ENCODE peak calls at places on chromosomes 7 and 10, in ten cellular contexts. One of them, this sample, is unnamed.

GRCh38 chr7:71780282-71780681 is 631.9 kb downstream of the CALN1 start:
- DNase-seq in sigmoid colon: no peak
- DNase-seq in heart left ventricle: no peak
- DNase-seq in tibial nerve: no peak
- DNase-seq in right lobe of liver: no peak
- DNase-seq in stomach: no peak
- DNase-seq in body of pancreas: no peak
- DNase-seq in transverse colon: no peak
- DNase-seq in uterus: no peak
- DNase-seq in ovary: no peak
- DNase-seq in this sample: no peak

GRCh38 chr7:99679032-99679399 is 780 bp downstream of the CYP3A5 start:
- DNase-seq in ovary: no peak
- DNase-seq in uterus: no peak
- DNase-seq in stomach: peak; percentile 32
- DNase-seq in body of pancreas: peak; percentile 48
- DNase-seq in transverse colon: peak; percentile 65
- DNase-seq in heart left ventricle: no peak
- DNase-seq in tibial nerve: no peak
- DNase-seq in right lobe of liver: no peak
- DNase-seq in sigmoid colon: no peak
- DNase-seq in this sample: peak; percentile 75

GRCh38 chr7:92831716-92832622 is 4.4 kb downstream of the CDK6 start:
- DNase-seq in ovary: no peak
- DNase-seq in transverse colon: peak; percentile 21
- DNase-seq in tibial nerve: no peak
- DNase-seq in uterus: no peak
- DNase-seq in heart left ventricle: no peak
- DNase-seq in sigmoid colon: no peak
- DNase-seq in stomach: no peak
- DNase-seq in right lobe of liver: no peak
- DNase-seq in body of pancreas: no peak
- DNase-seq in this sample: no peak

GRCh38 chr10:95265572-95265971 is 25.2 kb downstream of the PDLIM1 start:
- DNase-seq in stomach: no peak
- DNase-seq in heart left ventricle: no peak
- DNase-seq in right lobe of liver: no peak
- DNase-seq in transverse colon: no peak
- DNase-seq in sigmoid colon: no peak
- DNase-seq in ovary: no peak
- DNase-seq in tibial nerve: no peak
- DNase-seq in body of pancreas: no peak
- DNase-seq in uterus: no peak
- DNase-seq in this sample: no peak

GRCh38 chr10:28326516-28327493 is 23.9 kb upstream of the MPP7 start:
- DNase-seq in ovary: peak; percentile 36
- DNase-seq in heart left ventricle: peak; percentile 59
- DNase-seq in sigmoid colon: peak; percentile 88
- DNase-seq in stomach: peak; percentile 70
- DNase-seq in right lobe of liver: no peak
- DNase-seq in tibial nerve: peak; percentile 9
- DNase-seq in transverse colon: peak; percentile 14
- DNase-seq in body of pancreas: peak; percentile 79
- DNase-seq in uterus: peak; percentile 68
- DNase-seq in this sample: no peak

GRCh38 chr7:90657481-90657880 is 61.4 kb downstream of the CDK14 start:
- DNase-seq in body of pancreas: no peak
- DNase-seq in stomach: no peak
- DNase-seq in tibial nerve: no peak
- DNase-seq in heart left ventricle: no peak
- DNase-seq in right lobe of liver: no peak
- DNase-seq in ovary: no peak
- DNase-seq in uterus: no peak
- DNase-seq in sigmoid colon: no peak
- DNase-seq in transverse colon: no peak
- DNase-seq in this sample: no peak

GRCh38 chr7:137120690-137121089 is 222.8 kb downstream of the PTN start:
- DNase-seq in body of pancreas: no peak
- DNase-seq in stomach: no peak
- DNase-seq in heart left ventricle: no peak
- DNase-seq in sigmoid colon: no peak
- DNase-seq in uterus: no peak
- DNase-seq in tibial nerve: no peak
- DNase-seq in ovary: no peak
- DNase-seq in transverse colon: no peak
- DNase-seq in right lobe of liver: no peak
- DNase-seq in this sample: no peak

GRCh38 chr7:116197355-116197754 is 13.0 kb upstream of the TES start:
- DNase-seq in stomach: no peak
- DNase-seq in transverse colon: no peak
- DNase-seq in uterus: no peak
- DNase-seq in tibial nerve: no peak
- DNase-seq in heart left ventricle: no peak
- DNase-seq in sigmoid colon: no peak
- DNase-seq in right lobe of liver: no peak
- DNase-seq in ovary: no peak
- DNase-seq in body of pancreas: no peak
- DNase-seq in this sample: no peak

GRCh38 chr10:1036341-1036791 is 10.7 kb upstream of the IDI2 start:
- DNase-seq in transverse colon: no peak
- DNase-seq in tibial nerve: no peak
- DNase-seq in sigmoid colon: no peak
- DNase-seq in right lobe of liver: no peak
- DNase-seq in body of pancreas: no peak
- DNase-seq in stomach: no peak
- DNase-seq in ovary: no peak
- DNase-seq in heart left ventricle: no peak
- DNase-seq in uterus: no peak
- DNase-seq in this sample: peak; percentile 30

GRCh38 chr7:82705831-82706230 is 262.3 kb upstream of the CACNA2D1 start:
- DNase-seq in stomach: no peak
- DNase-seq in heart left ventricle: no peak
- DNase-seq in ovary: no peak
- DNase-seq in transverse colon: no peak
- DNase-seq in right lobe of liver: no peak
- DNase-seq in body of pancreas: no peak
- DNase-seq in sigmoid colon: no peak
- DNase-seq in tibial nerve: no peak
- DNase-seq in uterus: no peak
- DNase-seq in this sample: no peak

DNA sequence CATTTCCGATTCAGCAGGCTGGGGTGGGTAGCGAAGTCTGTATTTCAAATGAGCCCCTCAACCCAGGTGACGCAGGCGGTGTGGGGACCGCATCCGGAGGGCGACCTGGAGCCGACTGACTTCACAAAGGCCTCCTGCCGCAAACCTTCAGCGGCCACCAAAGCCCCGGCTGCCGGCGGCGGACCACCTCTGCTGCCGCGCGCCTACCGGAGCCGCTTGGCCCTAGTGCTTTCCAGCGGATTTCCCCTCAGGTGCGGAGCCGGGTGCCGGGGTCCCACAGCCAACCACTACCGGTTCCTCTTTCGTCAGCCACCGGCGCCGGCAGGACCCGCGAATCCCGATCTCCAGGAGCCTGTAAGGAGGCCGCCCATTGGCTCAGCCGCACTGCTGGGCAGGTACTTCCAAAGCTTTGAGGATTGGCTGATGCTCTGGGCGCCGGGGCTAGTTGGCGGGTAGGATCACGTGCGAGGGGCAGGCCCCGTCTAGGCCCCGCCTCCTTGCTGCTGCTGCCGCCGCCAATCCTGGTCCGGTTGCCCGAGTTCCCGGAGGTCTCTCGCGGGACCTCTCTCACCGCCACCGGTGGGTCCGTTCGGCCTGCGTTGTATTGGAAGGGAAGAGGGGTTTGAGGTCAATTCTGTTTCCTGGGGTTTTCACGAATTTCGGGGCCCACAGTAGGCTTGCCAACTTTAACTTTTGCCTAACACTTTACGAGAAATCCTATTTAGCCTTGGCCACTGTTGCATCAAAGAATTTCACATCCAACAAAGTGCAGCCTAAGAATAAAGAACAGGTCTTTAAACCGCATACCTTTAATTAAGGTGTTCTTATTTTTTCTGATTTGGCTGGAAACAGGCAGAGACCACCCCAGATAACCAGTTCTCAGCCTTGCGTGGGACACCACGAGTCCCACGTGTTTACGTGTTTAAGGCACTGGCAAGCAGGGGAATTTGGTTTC is at the start of gene GSTO2:
- DNase-seq in uterus: peak; percentile 99
- DNase-seq in transverse colon: peak; percentile 99
- DNase-seq in stomach: peak; percentile 99
- DNase-seq in ovary: peak; percentile 99
- DNase-seq in tibial nerve: peak; percentile 96
- DNase-seq in sigmoid colon: peak; percentile 100
- DNase-seq in heart left ventricle: peak; percentile 100
- DNase-seq in right lobe of liver: peak; percentile 94
- DNase-seq in body of pancreas: peak; percentile 99
- DNase-seq in this sample: peak; percentile 100
- TF ChIP-seq POLR2A in uterus: peak; percentile 77
- TF ChIP-seq POLR2A in transverse colon: peak; percentile 86
- TF ChIP-seq POLR2A in stomach: no peak
- TF ChIP-seq POLR2A in ovary: peak; percentile 85
- TF ChIP-seq POLR2A in tibial nerve: peak; percentile 83
- TF ChIP-seq POLR2A in sigmoid colon: peak; percentile 80
- TF ChIP-seq POLR2A in heart left ventricle: peak; percentile 79
- TF ChIP-seq POLR2A in right lobe of liver: peak; percentile 79
- TF ChIP-seq POLR2A in body of pancreas: peak; percentile 80
- TF ChIP-seq POLR2A in this sample: peak; percentile 62

GRCh38 chr10:124740374-124741280 is 3.6 kb downstream of the FAM53B start:
- DNase-seq in stomach: no peak
- DNase-seq in body of pancreas: peak; percentile 45
- DNase-seq in right lobe of liver: peak; percentile 71
- DNase-seq in transverse colon: peak; percentile 65
- DNase-seq in heart left ventricle: peak; percentile 71
- DNase-seq in tibial nerve: peak; percentile 62
- DNase-seq in ovary: peak; percentile 72
- DNase-seq in uterus: peak; percentile 77
- DNase-seq in sigmoid colon: peak; percentile 92
- DNase-seq in this sample: peak; percentile 72
- H3K4me3 ChIP-seq in stomach: peak overlapping the region; percentile 88
- H3K4me3 ChIP-seq in body of pancreas: no peak overlapping the region
- H3K4me3 ChIP-seq in right lobe of liver: peak overlapping the region; percentile 12
- H3K4me3 ChIP-seq in transverse colon: no peak overlapping the region
- H3K4me3 ChIP-seq in heart left ventricle: no peak overlapping the region
- H3K4me3 ChIP-seq in tibial nerve: no peak overlapping the region
- H3K4me3 ChIP-seq in ovary: peak overlapping the region; percentile 16
- H3K4me3 ChIP-seq in uterus: no peak overlapping the region
- H3K4me3 ChIP-seq in sigmoid colon: peak overlapping the region; percentile 11
- H3K4me3 ChIP-seq in this sample: no peak overlapping the region

GRCh38 chr10:102433619-102434046 is 1.3 kb upstream of the CUEDC2 start:
- DNase-seq in tibial nerve: no peak
- DNase-seq in stomach: no peak
- DNase-seq in ovary: no peak
- DNase-seq in right lobe of liver: no peak
- DNase-seq in sigmoid colon: no peak
- DNase-seq in transverse colon: no peak
- DNase-seq in body of pancreas: no peak
- DNase-seq in uterus: no peak
- DNase-seq in heart left ventricle: no peak
- DNase-seq in this sample: no peak

GRCh38 chr10:102436312-102436711 is 3.9 kb upstream of the CUEDC2 start:
- DNase-seq in transverse colon: no peak
- DNase-seq in right lobe of liver: peak; percentile 65
- DNase-seq in body of pancreas: no peak
- DNase-seq in ovary: no peak
- DNase-seq in stomach: no peak
- DNase-seq in sigmoid colon: no peak
- DNase-seq in uterus: no peak
- DNase-seq in tibial nerve: no peak
- DNase-seq in heart left ventricle: no peak
- DNase-seq in this sample: no peak

GRCh38 chr10:102435098-102435497 is 2.7 kb upstream of the CUEDC2 start:
- DNase-seq in transverse colon: no peak
- DNase-seq in uterus: no peak
- DNase-seq in tibial nerve: no peak
- DNase-seq in stomach: no peak
- DNase-seq in body of pancreas: no peak
- DNase-seq in sigmoid colon: no peak
- DNase-seq in heart left ventricle: no peak
- DNase-seq in ovary: no peak
- DNase-seq in right lobe of liver: no peak
- DNase-seq in this sample: no peak

GRCh38 chr10:102435529-102436233 is 3.3 kb upstream of the CUEDC2 start:
- DNase-seq in tibial nerve: no peak
- DNase-seq in transverse colon: no peak
- DNase-seq in uterus: no peak
- DNase-seq in stomach: no peak
- DNase-seq in body of pancreas: no peak
- DNase-seq in sigmoid colon: no peak
- DNase-seq in ovary: peak; percentile 50
- DNase-seq in heart left ventricle: no peak
- DNase-seq in right lobe of liver: no peak
- DNase-seq in this sample: peak; percentile 54

GRCh38 chr10:102434251-102434913 is 2.0 kb upstream of the CUEDC2 start:
- DNase-seq in tibial nerve: no peak
- DNase-seq in stomach: no peak
- DNase-seq in ovary: peak; percentile 56
- DNase-seq in heart left ventricle: no peak
- DNase-seq in transverse colon: no peak
- DNase-seq in body of pancreas: no peak
- DNase-seq in sigmoid colon: no peak
- DNase-seq in uterus: no peak
- DNase-seq in right lobe of liver: no peak
- DNase-seq in this sample: no peak
- H3K27me3 ChIP-seq in tibial nerve: no peaks in the 10 kb centered on the region
- H3K27me3 ChIP-seq in stomach: peaks cover 3% of the 10 kb centered on the region
- H3K27me3 ChIP-seq in ovary: no peaks in the 10 kb centered on the region
- H3K27me3 ChIP-seq in heart left ventricle: no peaks in the 10 kb centered on the region
- H3K27me3 ChIP-seq in transverse colon: peaks cover 23% of the 10 kb centered on the region
- H3K27me3 ChIP-seq in body of pancreas: no peaks in the 10 kb centered on the region
- H3K27me3 ChIP-seq in sigmoid colon: peaks cover 5% of the 10 kb centered on the region
- H3K27me3 ChIP-seq in uterus: no peaks in the 10 kb centered on the region
- H3K27me3 ChIP-seq in right lobe of liver: no peaks in the 10 kb centered on the region
- H3K27me3 ChIP-seq in this sample: no peaks in the 10 kb centered on the region

DNA sequence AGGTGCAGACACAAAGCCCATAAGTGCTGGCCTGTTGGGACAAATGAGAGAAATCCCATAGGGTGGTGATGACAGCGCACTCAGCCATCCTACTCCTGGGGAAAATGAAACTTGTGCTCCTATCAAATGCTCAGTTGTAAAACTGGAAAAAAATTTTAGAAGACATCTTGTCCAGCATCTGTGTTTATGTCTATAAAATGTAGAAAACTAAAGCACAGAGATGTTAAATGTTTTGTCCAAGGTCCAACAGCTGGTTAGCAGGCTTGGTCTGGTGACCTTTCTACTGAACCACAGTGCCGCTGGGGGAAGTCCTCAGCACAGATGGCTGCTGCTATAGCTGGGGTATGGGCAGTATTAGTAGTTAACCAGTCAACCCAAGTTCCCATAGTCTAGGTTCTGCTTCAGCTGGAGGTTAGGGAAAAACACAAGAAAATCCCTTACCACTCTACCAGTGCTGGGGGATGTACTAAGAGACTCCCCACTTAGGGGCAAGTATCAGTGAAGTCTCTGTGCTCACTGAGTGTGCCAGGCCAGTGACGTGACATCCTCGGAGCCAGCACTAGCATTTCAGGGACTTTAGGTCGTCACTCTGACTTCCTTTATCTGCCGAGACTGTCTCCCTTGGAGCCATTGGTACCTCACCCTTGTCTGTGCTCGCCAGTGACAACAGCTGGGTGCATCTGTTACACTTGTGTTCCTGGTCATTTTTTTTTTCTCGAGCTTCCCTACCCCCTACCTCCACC is 1.9 kb downstream of the TSPAN33 start:
- DNase-seq in stomach: no peak
- DNase-seq in tibial nerve: no peak
- DNase-seq in uterus: no peak
- DNase-seq in heart left ventricle: peak; percentile 49
- DNase-seq in body of pancreas: no peak
- DNase-seq in sigmoid colon: no peak
- DNase-seq in ovary: no peak
- DNase-seq in transverse colon: no peak
- DNase-seq in right lobe of liver: no peak
- DNase-seq in this sample: peak; percentile 55
- TF ChIP-seq POLR2A in stomach: no peak
- TF ChIP-seq POLR2A in tibial nerve: no peak
- TF ChIP-seq POLR2A in uterus: no peak
- TF ChIP-seq POLR2A in heart left ventricle: no peak
- TF ChIP-seq POLR2A in body of pancreas: no peak
- TF ChIP-seq POLR2A in sigmoid colon: no peak
- TF ChIP-seq POLR2A in ovary: no peak
- TF ChIP-seq POLR2A in transverse colon: no peak
- TF ChIP-seq POLR2A in right lobe of liver: no peak
- TF ChIP-seq POLR2A in this sample: no peak